ENCODE peak calls at places on chromosomes 4 and X, in nine cellular contexts. One of them, this sample, is unnamed.

GRCh38 chr4:168883513-168883912 is 126.5 kb downstream of the CBR4 start:
- DNase-seq in PC-3: no peak
- DNase-seq in GM23338: no peak
- DNase-seq in Panc1: no peak
- DNase-seq in choroid plexus epithelial cell: no peak
- DNase-seq in fibroblast of mammary gland: peak; percentile 79
- DNase-seq in fibroblast of pulmonary artery: no peak
- DNase-seq in MG63: no peak
- DNase-seq in foreskin fibroblast: peak; percentile 61
- DNase-seq in this sample: no peak

GRCh38 chr4:160537681-160538080 is 1434.8 kb downstream of the RAPGEF2 start:
- DNase-seq in PC-3: peak; percentile 61
- DNase-seq in GM23338: no peak
- DNase-seq in Panc1: no peak
- DNase-seq in choroid plexus epithelial cell: no peak
- DNase-seq in fibroblast of mammary gland: no peak
- DNase-seq in fibroblast of pulmonary artery: no peak
- DNase-seq in MG63: no peak
- DNase-seq in foreskin fibroblast: no peak
- DNase-seq in this sample: no peak

GRCh38 chr4:89682808-89683207 is 154.2 kb downstream of the SNCA start:
- DNase-seq in PC-3: no peak
- DNase-seq in GM23338: no peak
- DNase-seq in Panc1: no peak
- DNase-seq in choroid plexus epithelial cell: no peak
- DNase-seq in fibroblast of mammary gland: no peak
- DNase-seq in fibroblast of pulmonary artery: no peak
- DNase-seq in MG63: no peak
- DNase-seq in foreskin fibroblast: no peak
- DNase-seq in this sample: no peak

GRCh38 chrX:97820170-97820569 is 936.5 kb downstream of the RPA4 start:
- DNase-seq in PC-3: no peak
- DNase-seq in GM23338: no peak
- DNase-seq in Panc1: no peak
- DNase-seq in choroid plexus epithelial cell: no peak
- DNase-seq in fibroblast of mammary gland: no peak
- DNase-seq in fibroblast of pulmonary artery: no peak
- DNase-seq in MG63: no peak
- DNase-seq in foreskin fibroblast: no peak
- DNase-seq in this sample: no peak

GRCh38 chr4:915595-915994 is 16.5 kb downstream of the GAK start:
- DNase-seq in PC-3: no peak
- DNase-seq in GM23338: no peak
- DNase-seq in Panc1: no peak
- DNase-seq in choroid plexus epithelial cell: peak; percentile 77
- DNase-seq in fibroblast of mammary gland: peak; percentile 58
- DNase-seq in fibroblast of pulmonary artery: peak; percentile 30
- DNase-seq in MG63: no peak
- DNase-seq in foreskin fibroblast: peak; percentile 48
- DNase-seq in this sample: no peak

GRCh38 chrX:95076449-95076848 is 1402.4 kb downstream of the FAM133A start:
- DNase-seq in PC-3: peak; percentile 58
- DNase-seq in GM23338: peak; percentile 63
- DNase-seq in Panc1: no peak
- DNase-seq in choroid plexus epithelial cell: peak; percentile 48
- DNase-seq in fibroblast of mammary gland: peak; percentile 60
- DNase-seq in fibroblast of pulmonary artery: peak; percentile 33
- DNase-seq in MG63: peak; percentile 4
- DNase-seq in foreskin fibroblast: peak; percentile 38
- DNase-seq in this sample: no peak

GRCh38 chr4:37758226-37758625 is 68.3 kb upstream of the PGM2 start:
- DNase-seq in PC-3: no peak
- DNase-seq in GM23338: no peak
- DNase-seq in Panc1: no peak
- DNase-seq in choroid plexus epithelial cell: peak; percentile 97
- DNase-seq in fibroblast of mammary gland: peak; percentile 83
- DNase-seq in fibroblast of pulmonary artery: peak; percentile 98
- DNase-seq in MG63: no peak
- DNase-seq in foreskin fibroblast: peak; percentile 56
- DNase-seq in this sample: no peak

GRCh38 chr4:6180841-6181631 is 19.3 kb downstream of the JAKMIP1 start:
- DNase-seq in PC-3: no peak
- DNase-seq in GM23338: no peak
- DNase-seq in Panc1: no peak
- DNase-seq in choroid plexus epithelial cell: no peak
- DNase-seq in fibroblast of mammary gland: no peak
- DNase-seq in fibroblast of pulmonary artery: no peak
- DNase-seq in MG63: no peak
- DNase-seq in foreskin fibroblast: no peak
- DNase-seq in this sample: no peak

GRCh38 chrX:147948531-147948930 is 32.6 kb upstream of the FMR1NB start:
- DNase-seq in PC-3: no peak
- DNase-seq in GM23338: no peak
- DNase-seq in Panc1: no peak
- DNase-seq in choroid plexus epithelial cell: no peak
- DNase-seq in fibroblast of mammary gland: no peak
- DNase-seq in fibroblast of pulmonary artery: no peak
- DNase-seq in MG63: no peak
- DNase-seq in foreskin fibroblast: no peak
- DNase-seq in this sample: peak; percentile 18

GRCh38 chr4:25860586-25861421 is 2.0 kb downstream of the SEL1L3 start:
- DNase-seq in PC-3: no peak
- DNase-seq in GM23338: no peak
- DNase-seq in Panc1: no peak
- DNase-seq in choroid plexus epithelial cell: peak; percentile 48
- DNase-seq in fibroblast of mammary gland: no peak
- DNase-seq in fibroblast of pulmonary artery: peak; percentile 63
- DNase-seq in MG63: no peak
- DNase-seq in foreskin fibroblast: no peak
- DNase-seq in this sample: peak; percentile 34

GRCh38 chrX:44260609-44261008 is 82.9 kb downstream of the EFHC2 start:
- DNase-seq in PC-3: no peak
- DNase-seq in GM23338: no peak
- DNase-seq in Panc1: no peak
- DNase-seq in choroid plexus epithelial cell: no peak
- DNase-seq in fibroblast of mammary gland: no peak
- DNase-seq in fibroblast of pulmonary artery: no peak
- DNase-seq in MG63: no peak
- DNase-seq in foreskin fibroblast: no peak
- DNase-seq in this sample: no peak
- H3K4me3 ChIP-seq in PC-3: no peak overlapping the region
- H3K4me3 ChIP-seq in GM23338: no peak overlapping the region
- H3K4me3 ChIP-seq in Panc1: no peak overlapping the region
- H3K4me3 ChIP-seq in choroid plexus epithelial cell: no peak overlapping the region
- H3K4me3 ChIP-seq in fibroblast of mammary gland: no peak overlapping the region
- H3K4me3 ChIP-seq in fibroblast of pulmonary artery: no peak overlapping the region
- H3K4me3 ChIP-seq in MG63: no peak overlapping the region
- H3K4me3 ChIP-seq in foreskin fibroblast: no peak overlapping the region
- H3K4me3 ChIP-seq in this sample: no peak overlapping the region

GRCh38 chrX:85836868-85837267 is 210.5 kb downstream of the CHM start:
- DNase-seq in PC-3: peak; percentile 31
- DNase-seq in GM23338: no peak
- DNase-seq in Panc1: no peak
- DNase-seq in choroid plexus epithelial cell: no peak
- DNase-seq in fibroblast of mammary gland: peak; percentile 57
- DNase-seq in fibroblast of pulmonary artery: peak; percentile 0
- DNase-seq in MG63: peak; percentile 48
- DNase-seq in foreskin fibroblast: peak; percentile 17
- DNase-seq in this sample: no peak
- H3K4me3 ChIP-seq in PC-3: no peak overlapping the region
- H3K4me3 ChIP-seq in GM23338: no peak overlapping the region
- H3K4me3 ChIP-seq in Panc1: no peak overlapping the region
- H3K4me3 ChIP-seq in choroid plexus epithelial cell: no peak overlapping the region
- H3K4me3 ChIP-seq in fibroblast of mammary gland: no peak overlapping the region
- H3K4me3 ChIP-seq in fibroblast of pulmonary artery: no peak overlapping the region
- H3K4me3 ChIP-seq in MG63: no peak overlapping the region
- H3K4me3 ChIP-seq in foreskin fibroblast: no peak overlapping the region
- H3K4me3 ChIP-seq in this sample: no peak overlapping the region

DNA sequence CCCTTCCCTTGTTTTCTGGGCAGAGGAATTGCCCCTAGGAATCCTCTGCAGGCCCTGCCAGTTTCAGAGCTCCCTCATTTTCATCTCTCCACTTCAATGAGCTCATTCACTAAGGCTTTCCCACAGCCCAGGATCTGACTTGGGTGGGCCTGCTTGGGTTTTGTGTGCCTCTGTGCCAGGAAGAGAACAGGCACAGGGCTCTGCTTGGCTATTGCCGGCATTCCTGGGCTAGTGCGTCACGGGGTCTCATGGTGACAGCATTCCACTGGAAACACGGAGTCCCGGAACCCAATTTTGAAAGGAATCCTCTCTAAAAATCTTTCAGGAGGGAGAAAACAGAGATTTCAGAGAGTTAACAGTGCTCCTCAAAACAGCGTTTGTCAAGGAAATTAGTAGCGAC is 150.5 kb downstream of the VCX3A start:
- DNase-seq in PC-3: no peak
- DNase-seq in GM23338: no peak
- DNase-seq in Panc1: no peak
- DNase-seq in choroid plexus epithelial cell: no peak
- DNase-seq in fibroblast of mammary gland: no peak
- DNase-seq in fibroblast of pulmonary artery: no peak
- DNase-seq in MG63: no peak
- DNase-seq in foreskin fibroblast: no peak
- DNase-seq in this sample: no peak
- H3K4me3 ChIP-seq in PC-3: no peak overlapping the region
- H3K4me3 ChIP-seq in GM23338: no peak overlapping the region
- H3K4me3 ChIP-seq in Panc1: no peak overlapping the region
- H3K4me3 ChIP-seq in choroid plexus epithelial cell: no peak overlapping the region
- H3K4me3 ChIP-seq in fibroblast of mammary gland: no peak overlapping the region
- H3K4me3 ChIP-seq in fibroblast of pulmonary artery: no peak overlapping the region
- H3K4me3 ChIP-seq in MG63: no peak overlapping the region
- H3K4me3 ChIP-seq in foreskin fibroblast: no peak overlapping the region
- H3K4me3 ChIP-seq in this sample: no peak overlapping the region

DNA sequence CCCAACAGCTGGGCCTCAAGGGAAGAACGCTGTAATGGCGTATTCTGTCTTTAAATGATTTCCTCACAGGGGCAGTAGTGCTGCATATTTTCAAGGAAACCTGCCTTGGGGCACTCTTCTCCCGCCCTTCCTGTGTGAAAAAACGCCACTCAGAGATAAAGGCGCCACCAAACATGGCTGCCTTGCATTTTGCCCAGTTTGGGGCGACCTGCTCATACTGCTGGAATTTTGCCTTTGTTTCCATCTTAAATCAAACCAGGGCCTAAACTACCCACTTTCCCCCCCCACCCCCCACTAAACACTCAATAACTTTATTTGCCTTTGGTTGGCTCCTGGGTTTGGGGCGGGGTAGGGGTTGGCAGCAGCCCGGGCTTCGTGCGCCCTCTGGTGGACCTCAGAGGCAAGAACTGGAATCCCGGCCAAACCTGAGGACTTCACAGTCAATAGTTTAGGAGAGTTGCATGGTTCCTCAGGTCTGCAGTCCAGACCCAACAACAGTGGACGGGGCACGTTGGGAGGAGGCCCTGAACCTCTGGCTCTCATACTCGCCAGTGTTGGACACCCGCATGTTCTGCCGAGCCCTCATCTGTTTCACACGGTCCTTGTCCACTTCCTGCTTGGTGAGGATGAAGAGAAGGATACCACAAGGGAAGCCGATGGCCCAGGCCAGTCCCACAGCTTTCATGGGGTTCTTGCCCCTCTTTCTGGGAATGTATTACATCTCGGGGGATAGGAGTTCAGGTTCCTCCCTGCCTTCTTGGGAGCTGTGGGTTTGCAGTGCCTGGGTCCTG is 220.1 kb upstream of the STK26 start:
- DNase-seq in PC-3: peak; percentile 63
- DNase-seq in GM23338: peak; percentile 55
- DNase-seq in Panc1: no peak
- DNase-seq in choroid plexus epithelial cell: no peak
- DNase-seq in fibroblast of mammary gland: peak; percentile 46
- DNase-seq in fibroblast of pulmonary artery: no peak
- DNase-seq in MG63: no peak
- DNase-seq in foreskin fibroblast: no peak
- DNase-seq in this sample: peak; percentile 73
- H3K4me3 ChIP-seq in PC-3: peak overlapping the region; percentile 50
- H3K4me3 ChIP-seq in GM23338: no peak overlapping the region
- H3K4me3 ChIP-seq in Panc1: peak overlapping the region; percentile 38
- H3K4me3 ChIP-seq in choroid plexus epithelial cell: no peak overlapping the region
- H3K4me3 ChIP-seq in fibroblast of mammary gland: peak overlapping the region; percentile 22
- H3K4me3 ChIP-seq in fibroblast of pulmonary artery: no peak overlapping the region
- H3K4me3 ChIP-seq in MG63: no peak overlapping the region
- H3K4me3 ChIP-seq in foreskin fibroblast: no peak overlapping the region
- H3K4me3 ChIP-seq in this sample: peak overlapping the region; percentile 25

GRCh38 chr4:184883024-184883423 is 57.3 kb upstream of the ACSL1 start:
- DNase-seq in PC-3: no peak
- DNase-seq in GM23338: no peak
- DNase-seq in Panc1: no peak
- DNase-seq in choroid plexus epithelial cell: no peak
- DNase-seq in fibroblast of mammary gland: no peak
- DNase-seq in fibroblast of pulmonary artery: no peak
- DNase-seq in MG63: no peak
- DNase-seq in foreskin fibroblast: no peak
- DNase-seq in this sample: no peak

GRCh38 chr4:184882276-184882675 is 56.5 kb upstream of the ACSL1 start:
- DNase-seq in PC-3: no peak
- DNase-seq in GM23338: no peak
- DNase-seq in Panc1: no peak
- DNase-seq in choroid plexus epithelial cell: no peak
- DNase-seq in fibroblast of mammary gland: no peak
- DNase-seq in fibroblast of pulmonary artery: no peak
- DNase-seq in MG63: no peak
- DNase-seq in foreskin fibroblast: no peak
- DNase-seq in this sample: no peak

GRCh38 chr4:184884863-184885262 is 59.1 kb upstream of the ACSL1 start:
- DNase-seq in PC-3: no peak
- DNase-seq in GM23338: no peak
- DNase-seq in Panc1: no peak
- DNase-seq in choroid plexus epithelial cell: no peak
- DNase-seq in fibroblast of mammary gland: no peak
- DNase-seq in fibroblast of pulmonary artery: no peak
- DNase-seq in MG63: no peak
- DNase-seq in foreskin fibroblast: no peak
- DNase-seq in this sample: no peak

GRCh38 chr4:184879251-184879650 is 53.5 kb upstream of the ACSL1 start:
- DNase-seq in PC-3: no peak
- DNase-seq in GM23338: no peak
- DNase-seq in Panc1: no peak
- DNase-seq in choroid plexus epithelial cell: no peak
- DNase-seq in fibroblast of mammary gland: no peak
- DNase-seq in fibroblast of pulmonary artery: no peak
- DNase-seq in MG63: no peak
- DNase-seq in foreskin fibroblast: no peak
- DNase-seq in this sample: no peak
- H3K4me3 ChIP-seq in PC-3: no peak overlapping the region
- H3K4me3 ChIP-seq in GM23338: no peak overlapping the region
- H3K4me3 ChIP-seq in Panc1: no peak overlapping the region
- H3K4me3 ChIP-seq in choroid plexus epithelial cell: no peak overlapping the region
- H3K4me3 ChIP-seq in fibroblast of mammary gland: no peak overlapping the region
- H3K4me3 ChIP-seq in fibroblast of pulmonary artery: no peak overlapping the region
- H3K4me3 ChIP-seq in MG63: no peak overlapping the region
- H3K4me3 ChIP-seq in foreskin fibroblast: no peak overlapping the region
- H3K4me3 ChIP-seq in this sample: no peak overlapping the region

DNA sequence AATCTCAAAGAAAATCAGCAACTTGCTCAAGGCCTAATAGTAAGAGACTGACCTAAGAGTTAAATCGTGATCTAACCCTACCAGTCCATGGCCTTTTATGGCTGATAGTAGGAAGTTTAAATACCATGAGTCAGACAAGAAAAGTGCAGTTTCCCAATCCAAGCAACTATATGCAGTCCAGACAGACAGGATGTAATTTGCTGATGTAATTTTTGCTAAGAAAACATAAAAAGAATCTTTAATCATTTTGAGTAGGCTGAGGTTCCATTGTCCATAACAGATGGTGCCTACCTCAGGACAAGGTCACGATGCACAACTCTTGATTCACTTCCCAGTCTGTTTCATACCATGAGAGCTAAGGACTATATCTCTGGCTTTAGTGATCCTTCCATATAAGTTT is 317.6 kb upstream of the GRIA3 start:
- DNase-seq in PC-3: peak; percentile 32
- DNase-seq in GM23338: no peak
- DNase-seq in Panc1: no peak
- DNase-seq in choroid plexus epithelial cell: peak; percentile 83
- DNase-seq in fibroblast of mammary gland: peak; percentile 85
- DNase-seq in fibroblast of pulmonary artery: peak; percentile 79
- DNase-seq in MG63: no peak
- DNase-seq in foreskin fibroblast: peak; percentile 83
- DNase-seq in this sample: no peak
- H3K4me3 ChIP-seq in PC-3: no peak overlapping the region
- H3K4me3 ChIP-seq in GM23338: no peak overlapping the region
- H3K4me3 ChIP-seq in Panc1: no peak overlapping the region
- H3K4me3 ChIP-seq in choroid plexus epithelial cell: no peak overlapping the region
- H3K4me3 ChIP-seq in fibroblast of mammary gland: no peak overlapping the region
- H3K4me3 ChIP-seq in fibroblast of pulmonary artery: no peak overlapping the region
- H3K4me3 ChIP-seq in MG63: no peak overlapping the region
- H3K4me3 ChIP-seq in foreskin fibroblast: no peak overlapping the region
- H3K4me3 ChIP-seq in this sample: no peak overlapping the region